ENCODE peak calls at places on chromosome 6, in eight cellular contexts. L, K, F, T, Z, M, E and Y are unnamed samples. For H3K4me1, the result is how much of the 10 kb centered on the place peaks cover.

GRCh38 chr6:134175532-134176282 is 123.3 kb upstream of the SLC2A12 start:
- DNase-seq in K (peak), F (peak), Z (peak), M (no peak), E (peak), L (peak), T (no peak), Y (peak)

GRCh38 chr6:129694036-129694435 is 15.9 kb downstream of the ARHGAP18 start:
- DNase-seq in K (no peak), Z (no peak), L (no peak), F (no peak), M (no peak), T (no peak), E (no peak), Y (no peak)

GRCh38 chr6:54264581-54265272 is 43.5 kb upstream of the TINAG start:
- DNase-seq in F (no peak), K (peak), L (no peak), Z (no peak), T (no peak), E (no peak), M (no peak), Y (no peak)

GRCh38 chr6:15441215-15441868 is 195.5 kb downstream of the JARID2 start:
- DNase-seq in M (no peak), T (peak), K (peak), Z (no peak), F (no peak), E (peak), L (no peak), Y (no peak)

GRCh38 chr6:7532232-7532631 is 9.2 kb upstream of the DSP start:
- DNase-seq in F (no peak), T (no peak), L (no peak), Z (no peak), K (no peak), E (peak), M (no peak), Y (no peak)

GRCh38 chr6:84033523-84034451 is at the start of gene MRAP2:
- DNase-seq in E (peak), L (peak), M (no peak), T (peak), Z (no peak), K (no peak), F (peak), Y (no peak)

GRCh38 chr6:25222006-25222715 is 57.0 kb upstream of the CARMIL1 start:
- DNase-seq in E (no peak), F (no peak), K (no peak), M (no peak), Z (no peak), L (no peak), T (no peak), Y (no peak)

GRCh38 chr6:25490018-25490865 is 161.8 kb upstream of the SCGN start:
- DNase-seq in L (peak), Z (peak), E (peak), K (peak), T (peak), M (peak), F (peak), Y (peak)

GRCh38 chr6:157981395-157982296 is at the start of gene SYNJ2:
- DNase-seq in M (peak), E (peak), K (peak), T (peak), Z (peak), L (peak), F (peak), Y (no peak)

GRCh38 chr6:38192011-38192410 is 372.5 kb downstream of the ZFAND3 start:
- DNase-seq in E (no peak), L (no peak), M (no peak), Z (no peak), F (no peak), K (no peak), T (no peak), Y (no peak)

GRCh38 chr6:118651282-118652050 is at the start of gene CEP85L:
- DNase-seq in M (peak), Z (peak), K (peak), F (peak), E (peak), L (peak), T (peak), Y (peak)

DNA sequence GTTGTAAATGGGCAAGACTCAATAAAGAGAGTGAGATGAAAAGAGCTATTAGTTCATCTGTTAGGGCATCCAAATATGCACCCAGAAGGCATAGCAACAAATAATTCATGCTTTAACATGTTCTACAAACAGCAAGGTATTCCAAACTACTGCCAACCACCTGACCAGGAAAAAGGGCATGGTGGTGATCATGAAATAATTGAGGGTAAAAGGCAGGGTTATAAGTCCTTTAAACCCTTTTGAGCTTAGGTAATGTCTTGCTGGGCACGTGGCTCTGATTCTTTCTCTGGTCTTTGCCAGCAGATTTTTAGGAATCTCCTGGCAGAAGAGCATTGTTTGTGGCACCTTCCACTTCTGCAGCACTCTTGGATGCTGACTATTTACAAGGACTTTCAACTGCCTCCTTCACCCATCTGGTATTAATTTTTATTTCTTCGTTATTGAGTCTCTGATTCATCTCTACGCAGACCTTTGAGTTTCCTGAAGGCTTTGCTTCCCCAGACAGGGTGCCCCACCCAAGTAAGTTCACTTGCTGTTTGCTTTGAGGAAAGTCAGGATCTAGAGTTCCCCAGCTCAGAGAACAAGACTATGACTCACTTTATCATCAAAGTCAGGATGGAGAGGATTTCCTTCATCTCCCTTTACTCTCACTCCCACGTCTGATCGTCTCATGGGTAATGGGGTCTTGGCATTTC is 83.4 kb upstream of the NEDD9 start:
- DNase-seq in M (no peak), E (no peak), L (no peak), T (no peak), Z (no peak), F (no peak), K (peak), Y (no peak)
- H3K4me1 ChIP-seq in M (under half), E (under half), L (under half), T (under half), Z (under half), F (under half), K (under half), Y (under half)

GRCh38 chr6:131643262-131643631 is 6.1 kb downstream of the ENPP3 start:
- DNase-seq in E (no peak), Z (no peak), L (no peak), K (no peak), F (no peak), T (no peak), M (no peak), Y (no peak)

GRCh38 chr6:131641554-131641953 is 4.5 kb downstream of the ENPP3 start:
- DNase-seq in E (no peak), T (no peak), K (no peak), Z (no peak), F (no peak), L (no peak), M (no peak), Y (no peak)

GRCh38 chr6:131643855-131644460 is 6.9 kb downstream of the ENPP3 start:
- DNase-seq in K (no peak), E (no peak), M (no peak), L (no peak), T (no peak), Z (no peak), F (no peak), Y (no peak)

GRCh38 chr6:131640576-131640975 is 3.5 kb downstream of the ENPP3 start:
- DNase-seq in E (no peak), M (no peak), Z (no peak), L (no peak), F (no peak), K (no peak), T (no peak), Y (no peak)

GRCh38 chr6:131642565-131643261 is 5.6 kb downstream of the ENPP3 start:
- DNase-seq in K (no peak), M (no peak), L (no peak), E (no peak), F (no peak), Z (no peak), T (no peak), Y (no peak)
- H3K27ac ChIP-seq in K (no peak), M (no peak), L (no peak), E (no peak), F (no peak), Z (no peak), T (no peak), Y (no peak)

DNA sequence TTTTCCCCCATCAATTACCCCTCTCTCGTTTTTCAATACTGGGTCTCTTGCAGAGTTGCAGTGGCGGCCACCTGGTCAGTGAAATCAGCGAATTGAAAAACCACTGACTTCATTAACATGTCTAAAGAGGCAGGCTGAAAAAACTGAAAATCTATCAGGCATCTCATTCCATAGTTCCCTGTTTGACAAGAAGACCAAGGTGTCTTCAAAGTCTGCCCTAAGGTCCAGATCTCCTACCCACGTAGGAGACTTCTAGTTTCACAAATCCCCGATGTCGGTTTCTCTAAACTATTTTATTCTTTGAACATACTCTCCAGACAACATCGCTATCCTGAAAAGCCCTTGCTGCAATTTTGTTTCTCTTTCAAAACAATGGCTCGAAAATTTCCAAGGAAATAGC is 796 bp upstream of the TUBB start:
- DNase-seq in L (no peak), E (no peak), M (no peak), F (no peak), Z (no peak), K (no peak), T (no peak), Y (no peak)
- H3K4me1 ChIP-seq in L (half or more), E (under half), M (under half), F (under half), Z (under half), K (under half), T (under half), Y (half or more)

DNA sequence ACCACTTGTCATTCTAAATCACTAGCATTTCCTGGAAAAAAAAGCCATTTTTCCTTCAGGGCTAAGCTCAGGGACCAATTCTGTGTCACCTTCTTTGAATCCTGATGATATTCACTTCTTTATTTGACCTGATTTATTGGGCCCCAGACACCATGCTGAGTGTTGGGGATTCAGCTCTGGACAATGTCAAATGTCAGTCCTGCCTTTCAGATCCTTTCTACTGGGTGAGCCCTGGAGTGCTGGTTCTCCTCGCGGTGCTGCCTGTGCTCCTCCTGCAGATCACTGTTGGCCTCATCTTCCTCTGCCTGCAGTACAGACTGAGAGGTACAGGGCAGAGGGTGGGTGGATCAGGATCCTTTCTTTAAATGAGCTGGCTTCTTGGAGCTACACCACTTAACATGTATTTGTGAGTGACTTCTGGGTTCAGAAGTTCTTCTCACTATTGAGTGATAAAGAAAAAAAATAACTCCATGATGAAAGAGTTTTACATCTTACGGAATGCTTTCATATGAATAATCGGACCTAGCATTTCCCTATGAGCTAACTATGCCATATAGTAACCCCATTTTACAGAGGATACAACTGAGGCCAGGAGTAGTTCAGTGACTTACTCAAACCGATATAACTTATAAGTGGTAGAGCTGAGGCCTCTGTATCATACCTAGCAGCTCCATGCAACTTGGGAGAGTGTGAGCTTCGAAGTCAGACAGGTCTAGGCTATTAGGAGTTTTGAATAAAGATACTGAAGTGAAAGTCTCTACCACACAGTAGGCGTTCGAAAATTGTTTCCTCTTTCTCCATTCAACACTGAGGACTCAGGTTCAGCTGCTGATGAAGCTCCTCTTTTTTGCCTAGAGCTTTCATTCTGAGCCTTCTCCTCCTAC is 9.3 kb downstream of the MOG start:
- DNase-seq in T (peak), K (no peak), L (no peak), E (no peak), M (no peak), Z (no peak), F (no peak), Y (no peak)
- H3K27ac ChIP-seq in T (peak), K (no peak), L (no peak), E (no peak), M (no peak), Z (no peak), F (no peak), Y (peak)

DNA sequence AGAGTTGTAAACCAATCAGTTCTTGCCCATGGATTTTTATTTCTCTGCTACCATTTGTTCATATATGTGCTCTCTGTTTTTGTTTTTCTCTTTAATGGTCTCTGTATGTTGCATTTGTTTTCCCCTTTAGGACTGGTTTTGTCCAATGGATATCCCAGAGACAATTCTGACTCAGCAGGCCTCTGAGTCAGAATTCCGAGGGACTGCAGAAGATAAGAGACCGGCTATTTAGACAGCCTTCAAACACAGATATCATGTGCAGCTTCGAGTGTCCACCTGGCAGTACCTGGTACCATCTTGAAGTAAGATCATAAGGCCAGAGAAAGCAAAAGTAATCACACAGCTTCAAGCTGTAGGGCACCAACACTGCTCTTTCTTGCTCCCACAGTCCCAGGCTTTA is 125.5 kb downstream of the ELOVL4 start:
- DNase-seq in L (no peak), Z (no peak), M (no peak), T (no peak), K (no peak), E (no peak), F (no peak), Y (no peak)
- H3K4me1 ChIP-seq in L (under half), Z (under half), M (under half), T (under half), K (under half), E (under half), F (under half), Y (under half)

DNA sequence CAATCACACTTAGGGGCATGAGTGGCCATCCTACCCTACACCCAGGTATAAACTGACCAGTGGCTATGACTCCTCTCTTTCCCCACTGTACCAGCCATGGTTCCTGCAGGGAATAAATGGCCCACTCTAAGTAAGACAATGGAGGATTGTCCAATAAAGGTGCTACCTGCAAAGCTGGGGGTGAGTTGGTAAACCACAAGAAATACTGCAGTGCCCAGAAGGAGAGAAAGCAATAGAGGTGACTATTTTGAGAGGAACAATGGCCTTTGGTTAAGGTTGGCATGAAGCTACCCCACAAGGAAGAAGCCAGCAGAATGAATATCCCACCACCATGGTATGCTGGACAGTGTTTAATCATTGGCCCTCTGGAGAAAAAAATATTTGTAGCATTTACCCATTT is 233.3 kb upstream of the ECI2 start:
- DNase-seq in Z (no peak), K (no peak), L (no peak), M (no peak), F (no peak), E (no peak), T (no peak), Y (no peak)
- H3K27ac ChIP-seq in Z (no peak), K (no peak), L (peak), M (no peak), F (peak), E (no peak), T (no peak), Y (peak)

GRCh38 chr6:132482595-132482994 is 30.3 kb downstream of the STX7 start:
- DNase-seq in Z (no peak), T (no peak), M (no peak), F (no peak), K (no peak), L (no peak), E (no peak), Y (no peak)
- H3K4me1 ChIP-seq in Z (under half), T (under half), M (under half), F (under half), K (under half), L (under half), E (under half), Y (under half)

GRCh38 chr6:111875741-111876140 is 2.5 kb upstream of the FYN start:
- DNase-seq in F (no peak), M (no peak), L (no peak), T (no peak), K (no peak), E (no peak), Z (no peak), Y (no peak)

GRCh38 chr6:111871725-111872520 is 1.3 kb downstream of the FYN start:
- DNase-seq in E (peak), T (no peak), M (peak), F (no peak), K (peak), Z (peak), L (peak), Y (no peak)

GRCh38 chr6:111872521-111873177 is 603 bp downstream of the FYN start:
- DNase-seq in T (peak), F (peak), Z (peak), L (peak), K (peak), M (peak), E (peak), Y (no peak)

GRCh38 chr6:111873178-111874029 is at the start of gene FYN:
- DNase-seq in T (peak), K (peak), E (peak), Z (peak), M (peak), L (peak), F (peak), Y (peak)

GRCh38 chr6:111874030-111874425 is 776 bp upstream of the FYN start:
- DNase-seq in F (peak), Z (no peak), E (peak), L (no peak), M (peak), K (no peak), T (no peak), Y (no peak)
- H3K27ac ChIP-seq in F (no peak), Z (peak), E (no peak), L (peak), M (peak), K (peak), T (no peak), Y (peak)